ENCODE peak calls at places on chromosomes 7 and 10, in eight cellular contexts. V is NAMALWA; S is adipocyte; E is tibial artery; K is GM23248; N is endodermal cell; H is stimulated activated CD8-positive, alpha-beta memory T cell treated with anti-CD3 and anti-CD28 coated beads, Interleukin-7, amount 100 ng/mL, for 48 hours; L is CD8-positive, alpha-beta memory T cell. T is an unnamed sample.

GRCh38 chr7:44622342-44623151 is 16.1 kb downstream of the OGDH start:
- DNase-seq in V (no peak), S (no peak), E (no peak), K (peak; percentile 34), N (no peak), H (no peak), L (no peak), T (no peak)

GRCh38 chr7:106344861-106345260 is 60.1 kb upstream of the NAMPT start:
- DNase-seq in V (no peak), S (no peak), E (no peak), K (no peak), N (no peak), H (no peak), L (no peak), T (no peak)

GRCh38 chr10:119235381-119235780 is 28.0 kb downstream of the GRK5 start:
- DNase-seq in V (no peak), S (no peak), E (no peak), K (peak; percentile 19), N (no peak), H (no peak), L (no peak), T (no peak)

GRCh38 chr10:70445718-70446485 is 4.4 kb upstream of the NODAL start:
- DNase-seq in V (no peak), S (no peak), E (no peak), K (peak; percentile 36), N (peak; percentile 84), H (no peak), L (no peak), T (no peak)

GRCh38 chr10:14879801-14880193 is 1.1 kb downstream of the SUV39H2 start:
- DNase-seq in V (no peak), S (no peak), E (no peak), K (no peak), N (no peak), H (no peak), L (peak; percentile 7), T (no peak)

GRCh38 chr10:1395025-1395981 is 339.1 kb downstream of the WDR37 start:
- DNase-seq in V (no peak), S (no peak), E (no peak), K (no peak), N (no peak), H (no peak), L (no peak), T (no peak)

GRCh38 chr10:107436568-107436967 is 272.1 kb upstream of the SORCS1 start:
- DNase-seq in V (no peak), S (no peak), E (no peak), K (no peak), N (no peak), H (no peak), L (no peak), T (no peak)

GRCh38 chr7:2978403-2978802 is 65.3 kb downstream of the CARD11 start:
- DNase-seq in V (peak; percentile 91), S (no peak), E (no peak), K (no peak), N (peak; percentile 71), H (peak; percentile 93), L (peak; percentile 49), T (no peak)

GRCh38 chr7:99380823-99381663 is 6.5 kb downstream of the ARPC1B start:
- DNase-seq in V (peak; percentile 90), S (no peak), E (peak; percentile 36), K (peak; percentile 41), N (no peak), H (peak; percentile 89), L (peak; percentile 93), T (no peak)

GRCh38 chr10:82245906-82246305 is 370.9 kb downstream of the NRG3 start:
- DNase-seq in V (no peak), S (no peak), E (no peak), K (no peak), N (no peak), H (no peak), L (no peak), T (no peak)

GRCh38 chr7:36962367-36962766 is 238.1 kb upstream of the AOAH start:
- DNase-seq in V (no peak), S (no peak), E (no peak), K (no peak), N (peak; percentile 51), H (no peak), L (no peak), T (no peak)

GRCh38 chr10:97708976-97709745 is 4.4 kb upstream of the MARVELD1 start:
- DNase-seq in V (peak; percentile 34), S (peak; percentile 94), E (peak; percentile 86), K (peak; percentile 83), N (peak; percentile 90), H (no peak), L (no peak), T (peak; percentile 62)

GRCh38 chr7:149444260-149444659 is 16.6 kb downstream of the ZNF777 start:
- DNase-seq in V (peak; percentile 20), S (no peak), E (no peak), K (no peak), N (peak; percentile 17), H (no peak), L (no peak), T (no peak)

GRCh38 chr7:157358041-157358752 is 21.4 kb downstream of the DNAJB6 start:
- DNase-seq in V (no peak), S (no peak), E (no peak), K (no peak), N (no peak), H (no peak), L (no peak), T (no peak)

GRCh38 chr10:122044713-122045112 is 55.8 kb downstream of the TACC2 start:
- DNase-seq in V (no peak), S (peak; percentile 40), E (peak; percentile 36), K (peak; percentile 41), N (no peak), H (no peak), L (no peak), T (no peak)

GRCh38 chr10:15106352-15107013 is 9.3 kb downstream of the RPP38 start:
- DNase-seq in V (peak; percentile 73), S (peak; percentile 93), E (peak; percentile 75), K (peak; percentile 73), N (peak; percentile 93), H (peak; percentile 40), L (peak; percentile 41), T (peak; percentile 75)

GRCh38 chr7:136405931-136406777 is 429.0 kb upstream of the MTPN start:
- DNase-seq in V (peak; percentile 80), S (peak; percentile 83), E (no peak), K (peak; percentile 58), N (peak; percentile 81), H (peak; percentile 2), L (no peak), T (peak; percentile 50)

GRCh38 chr7:29989257-29989995 is at the start of gene SCRN1:
- DNase-seq in V (peak; percentile 77), S (peak; percentile 77), E (no peak), K (peak; percentile 65), N (peak; percentile 84), H (no peak), L (peak; percentile 24), T (peak; percentile 31)

GRCh38 chr10:95220539-95220938 is 26.5 kb downstream of the ACSM6 start:
- DNase-seq in V (no peak), S (no peak), E (no peak), K (no peak), N (no peak), H (no peak), L (no peak), T (no peak)

GRCh38 chr7:52197234-52197633 is 838.2 kb upstream of the POM121L12 start:
- DNase-seq in V (no peak), S (no peak), E (no peak), K (no peak), N (no peak), H (no peak), L (no peak), T (no peak)

GRCh38 chr10:71333154-71333887 is 14.3 kb downstream of the SLC29A3 start:
- DNase-seq in V (no peak), S (no peak), E (peak; percentile 43), K (no peak), N (no peak), H (no peak), L (no peak), T (no peak)

GRCh38 chr10:7610017-7610416 is 56.7 kb downstream of the ITIH5 start:
- DNase-seq in V (no peak), S (no peak), E (no peak), K (peak; percentile 16), N (no peak), H (no peak), L (no peak), T (no peak)

GRCh38 chr10:132906836-132907235 is 35.5 kb downstream of the CFAP46 start:
- DNase-seq in V (no peak), S (no peak), E (peak; percentile 10), K (no peak), N (no peak), H (no peak), L (no peak), T (no peak)

GRCh38 chr7:46383605-46384004 is 462.5 kb upstream of the IGFBP3 start:
- DNase-seq in V (no peak), S (peak; percentile 30), E (no peak), K (peak; percentile 69), N (no peak), H (no peak), L (no peak), T (no peak)

GRCh38 chr7:136940917-136941316 is 72.5 kb downstream of the CHRM2 start:
- DNase-seq in V (no peak), S (no peak), E (no peak), K (no peak), N (no peak), H (no peak), L (no peak), T (no peak)

GRCh38 chr10:64430690-64431323 is 909.6 kb downstream of the REEP3 start:
- DNase-seq in V (peak; percentile 26), S (no peak), E (no peak), K (no peak), N (peak; percentile 89), H (no peak), L (no peak), T (peak; percentile 22)

GRCh38 chr7:144827581-144828139 is 8.2 kb downstream of the TPK1 start:
- DNase-seq in V (no peak), S (peak; percentile 14), E (no peak), K (peak; percentile 48), N (peak; percentile 59), H (no peak), L (no peak), T (no peak)

GRCh38 chr7:99095698-99096097 is 48.2 kb downstream of the SMURF1 start:
- DNase-seq in V (no peak), S (no peak), E (no peak), K (no peak), N (no peak), H (no peak), L (no peak), T (no peak)

GRCh38 chr10:123999956-124000615 is 93.3 kb downstream of the CHST15 start:
- DNase-seq in V (no peak), S (no peak), E (no peak), K (no peak), N (no peak), H (no peak), L (no peak), T (no peak)

GRCh38 chr10:67296926-67297325 is 371.1 kb downstream of the LRRTM3 start:
- DNase-seq in V (no peak), S (no peak), E (no peak), K (no peak), N (no peak), H (no peak), L (no peak), T (no peak)

GRCh38 chr7:50119815-50120637 is 27.0 kb upstream of the ZPBP start:
- DNase-seq in V (peak; percentile 94), S (no peak), E (no peak), K (no peak), N (peak; percentile 82), H (peak; percentile 27), L (peak; percentile 7), T (no peak)

GRCh38 chr7:149598721-149599308 is 101.2 kb upstream of the ZNF746 start:
- DNase-seq in V (peak; percentile 58), S (peak; percentile 38), E (no peak), K (peak; percentile 64), N (peak; percentile 81), H (no peak), L (no peak), T (peak; percentile 12)

GRCh38 chr7:128839751-128840177 is 9.6 kb downstream of the FLNC start:
- DNase-seq in V (no peak), S (no peak), E (no peak), K (no peak), N (no peak), H (no peak), L (no peak), T (no peak)

GRCh38 chr10:124917168-124917938 is 24.6 kb upstream of the ZRANB1 start:
- DNase-seq in V (peak; percentile 61), S (peak; percentile 71), E (peak; percentile 49), K (peak; percentile 75), N (peak; percentile 75), H (no peak), L (peak; percentile 30), T (peak; percentile 18)

T was measured in neural crest cell.